ENCODE peak calls at places on chromosomes 4 and X, in seven cellular contexts. One of them, this sample, is unnamed.

GRCh38 chrX:34300871-34301270 is 168.8 kb upstream of the FAM47A start:
- DNase-seq in breast epithelium: no peak
- DNase-seq in HL-60: peak; percentile 41
- DNase-seq in stomach: no peak
- DNase-seq in HCT116: peak; percentile 0
- DNase-seq in GM12891: no peak
- DNase-seq in GM12892: no peak
- DNase-seq in this sample: no peak

GRCh38 chrX:110806145-110806544 is 10.5 kb upstream of the CHRDL1 start:
- DNase-seq in breast epithelium: no peak
- DNase-seq in HL-60: no peak
- DNase-seq in stomach: no peak
- DNase-seq in HCT116: no peak
- DNase-seq in GM12891: no peak
- DNase-seq in GM12892: no peak
- DNase-seq in this sample: no peak

GRCh38 chr4:67886281-67886680 is 2.5 kb upstream of the TMPRSS11D start:
- DNase-seq in breast epithelium: no peak
- DNase-seq in HL-60: peak; percentile 24
- DNase-seq in stomach: no peak
- DNase-seq in HCT116: no peak
- DNase-seq in GM12891: no peak
- DNase-seq in GM12892: no peak
- DNase-seq in this sample: no peak

GRCh38 chr4:61094854-61095598 is 105.1 kb upstream of the ADGRL3 start:
- DNase-seq in breast epithelium: no peak
- DNase-seq in HL-60: no peak
- DNase-seq in stomach: no peak
- DNase-seq in HCT116: no peak
- DNase-seq in GM12891: no peak
- DNase-seq in GM12892: no peak
- DNase-seq in this sample: no peak

GRCh38 chrX:22634081-22634480 is 361.4 kb downstream of the CBLL2 start:
- DNase-seq in breast epithelium: no peak
- DNase-seq in HL-60: no peak
- DNase-seq in stomach: no peak
- DNase-seq in HCT116: no peak
- DNase-seq in GM12891: no peak
- DNase-seq in GM12892: no peak
- DNase-seq in this sample: no peak

GRCh38 chrX:151711154-151711553 is 4.7 kb upstream of the FATE1 start:
- DNase-seq in breast epithelium: no peak
- DNase-seq in HL-60: no peak
- DNase-seq in stomach: no peak
- DNase-seq in HCT116: no peak
- DNase-seq in GM12891: no peak
- DNase-seq in GM12892: no peak
- DNase-seq in this sample: no peak

GRCh38 chr4:17356926-17357325 is 155.0 kb downstream of the QDPR start:
- DNase-seq in breast epithelium: no peak
- DNase-seq in HL-60: no peak
- DNase-seq in stomach: no peak
- DNase-seq in HCT116: no peak
- DNase-seq in GM12891: no peak
- DNase-seq in GM12892: no peak
- DNase-seq in this sample: no peak

GRCh38 chr4:120703908-120704307 is 218.6 kb downstream of the PRDM5 start:
- DNase-seq in breast epithelium: no peak
- DNase-seq in HL-60: no peak
- DNase-seq in stomach: no peak
- DNase-seq in HCT116: no peak
- DNase-seq in GM12891: no peak
- DNase-seq in GM12892: no peak
- DNase-seq in this sample: no peak

GRCh38 chrX:33465137-33465536 is 253.8 kb upstream of the DMD start:
- DNase-seq in breast epithelium: no peak
- DNase-seq in HL-60: no peak
- DNase-seq in stomach: no peak
- DNase-seq in HCT116: no peak
- DNase-seq in GM12891: no peak
- DNase-seq in GM12892: no peak
- DNase-seq in this sample: no peak

GRCh38 chr4:123785515-123785914 is 388.9 kb downstream of the SPRY1 start:
- DNase-seq in breast epithelium: no peak
- DNase-seq in HL-60: no peak
- DNase-seq in stomach: peak; percentile 27
- DNase-seq in HCT116: no peak
- DNase-seq in GM12891: no peak
- DNase-seq in GM12892: no peak
- DNase-seq in this sample: peak; percentile 84

GRCh38 chrX:97806238-97806637 is 922.5 kb downstream of the RPA4 start:
- DNase-seq in breast epithelium: no peak
- DNase-seq in HL-60: no peak
- DNase-seq in stomach: no peak
- DNase-seq in HCT116: no peak
- DNase-seq in GM12891: no peak
- DNase-seq in GM12892: no peak
- DNase-seq in this sample: no peak

GRCh38 chrX:2401201-2401589 is 99.6 kb downstream of the DHRSX start:
- DNase-seq in breast epithelium: no peak
- DNase-seq in HL-60: no peak
- DNase-seq in stomach: no peak
- DNase-seq in HCT116: no peak
- DNase-seq in GM12891: no peak
- DNase-seq in GM12892: no peak
- DNase-seq in this sample: no peak

GRCh38 chr4:30720656-30721352 is 635 bp downstream of the PCDH7 start:
- DNase-seq in breast epithelium: no peak
- DNase-seq in HL-60: no peak
- DNase-seq in stomach: no peak
- DNase-seq in HCT116: no peak
- DNase-seq in GM12891: no peak
- DNase-seq in GM12892: peak; percentile 6
- DNase-seq in this sample: peak; percentile 81

GRCh38 chrX:107673933-107674479 is 45.7 kb downstream of the PRPS1 start:
- DNase-seq in breast epithelium: peak; percentile 81
- DNase-seq in HL-60: peak; percentile 82
- DNase-seq in stomach: peak; percentile 87
- DNase-seq in HCT116: no peak
- DNase-seq in GM12891: no peak
- DNase-seq in GM12892: peak; percentile 48
- DNase-seq in this sample: peak; percentile 96

GRCh38 chrX:48785525-48786214 is 720 bp upstream of the GATA1 start:
- DNase-seq in breast epithelium: no peak
- DNase-seq in HL-60: no peak
- DNase-seq in stomach: no peak
- DNase-seq in HCT116: no peak
- DNase-seq in GM12891: no peak
- DNase-seq in GM12892: no peak
- DNase-seq in this sample: peak; percentile 16

GRCh38 chr4:15488658-15489470 is 19.2 kb downstream of the CC2D2A start:
- DNase-seq in breast epithelium: no peak
- DNase-seq in HL-60: no peak
- DNase-seq in stomach: no peak
- DNase-seq in HCT116: no peak
- DNase-seq in GM12891: no peak
- DNase-seq in GM12892: no peak
- DNase-seq in this sample: no peak

GRCh38 chr4:146257511-146257910 is 43.2 kb downstream of the REELD1 start:
- DNase-seq in breast epithelium: no peak
- DNase-seq in HL-60: no peak
- DNase-seq in stomach: no peak
- DNase-seq in HCT116: no peak
- DNase-seq in GM12891: no peak
- DNase-seq in GM12892: no peak
- DNase-seq in this sample: no peak

GRCh38 chr4:10095296-10095991 is 21.2 kb downstream of the WDR1 start:
- DNase-seq in breast epithelium: no peak
- DNase-seq in HL-60: no peak
- DNase-seq in stomach: no peak
- DNase-seq in HCT116: no peak
- DNase-seq in GM12891: no peak
- DNase-seq in GM12892: no peak
- DNase-seq in this sample: no peak

GRCh38 chr4:10097906-10098769 is 18.5 kb downstream of the WDR1 start:
- DNase-seq in breast epithelium: no peak
- DNase-seq in HL-60: no peak
- DNase-seq in stomach: no peak
- DNase-seq in HCT116: no peak
- DNase-seq in GM12891: no peak
- DNase-seq in GM12892: no peak
- DNase-seq in this sample: no peak

GRCh38 chr4:10096201-10096975 is 20.2 kb downstream of the WDR1 start:
- DNase-seq in breast epithelium: no peak
- DNase-seq in HL-60: no peak
- DNase-seq in stomach: peak; percentile 63
- DNase-seq in HCT116: peak; percentile 76
- DNase-seq in GM12891: peak; percentile 62
- DNase-seq in GM12892: peak; percentile 45
- DNase-seq in this sample: no peak

GRCh38 chr4:10098770-10099139 is 17.8 kb downstream of the WDR1 start:
- DNase-seq in breast epithelium: no peak
- DNase-seq in HL-60: no peak
- DNase-seq in stomach: no peak
- DNase-seq in HCT116: peak; percentile 41
- DNase-seq in GM12891: no peak
- DNase-seq in GM12892: no peak
- DNase-seq in this sample: no peak

DNA sequence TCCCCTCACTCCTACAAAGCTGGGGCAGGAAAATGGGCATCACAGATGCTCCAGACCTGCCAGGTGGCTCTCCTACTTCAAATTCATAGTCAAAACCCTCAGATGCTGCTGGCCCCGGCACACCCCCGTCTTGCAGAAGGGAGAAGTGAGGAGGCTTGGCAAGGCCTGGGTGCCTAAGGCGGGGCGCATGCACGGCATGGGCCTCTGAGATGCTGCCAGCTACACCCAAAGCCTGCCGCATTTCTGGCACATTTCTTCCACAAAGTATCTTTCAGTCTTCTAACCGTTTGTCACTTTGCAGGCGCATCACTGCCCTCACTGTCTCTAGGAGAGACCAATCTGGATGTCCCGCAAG is 19.6 kb downstream of the WDR1 start:
- DNase-seq in breast epithelium: no peak
- DNase-seq in HL-60: no peak
- DNase-seq in stomach: no peak
- DNase-seq in HCT116: no peak
- DNase-seq in GM12891: no peak
- DNase-seq in GM12892: no peak
- DNase-seq in this sample: no peak
- TF ChIP-seq POLR2AphosphoS5 in breast epithelium: no peak
- TF ChIP-seq POLR2AphosphoS5 in HL-60: no peak
- TF ChIP-seq POLR2AphosphoS5 in stomach: no peak
- TF ChIP-seq POLR2AphosphoS5 in HCT116: no peak
- TF ChIP-seq POLR2AphosphoS5 in GM12891: peak; percentile 36
- TF ChIP-seq POLR2AphosphoS5 in GM12892: no peak
- TF ChIP-seq POLR2AphosphoS5 in this sample: no peak

DNA sequence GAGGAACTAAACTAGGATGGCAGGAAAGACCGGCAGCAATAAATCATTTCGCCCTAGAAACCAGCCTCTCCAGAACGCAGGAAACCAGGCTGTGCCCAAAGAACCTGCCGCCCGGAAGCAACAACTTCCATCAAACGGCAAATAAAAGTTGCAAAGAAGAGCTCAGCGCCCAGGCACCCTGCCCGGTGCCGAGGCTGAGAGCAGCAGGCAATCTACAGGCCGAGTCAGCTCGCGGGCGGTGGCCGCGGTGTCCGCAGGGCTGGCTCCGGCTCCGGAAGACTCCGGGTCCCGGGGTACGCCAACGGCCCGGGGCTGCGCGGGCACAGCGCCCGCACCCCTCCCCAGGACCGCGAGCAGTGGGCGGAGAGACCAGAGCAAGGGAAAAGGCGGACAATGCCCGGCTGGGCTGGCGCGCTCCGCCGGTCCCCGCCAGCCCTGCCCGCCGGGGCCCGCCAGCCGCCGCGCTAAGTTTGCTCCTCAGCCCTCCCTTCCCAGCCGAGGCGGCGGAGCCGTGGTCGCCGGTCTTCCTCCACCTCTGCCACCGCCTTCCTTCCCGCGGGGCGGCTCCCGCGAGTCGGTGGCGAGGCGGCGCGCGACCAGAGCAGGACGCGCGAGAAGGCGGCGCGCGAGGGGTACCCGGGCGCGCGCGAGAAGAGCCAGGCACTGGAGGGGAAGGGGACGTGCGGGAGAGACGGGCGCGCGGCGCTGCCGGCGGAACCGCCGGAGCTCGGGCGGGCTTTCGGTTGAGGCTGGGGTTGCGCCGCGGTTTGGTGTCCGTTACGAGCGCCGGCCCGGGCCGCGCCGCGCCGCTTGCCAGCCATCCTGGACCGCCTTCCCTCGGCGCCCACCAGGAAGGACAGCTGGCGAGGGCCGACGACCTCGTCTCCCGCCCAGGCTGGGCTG is 733 bp downstream of the FRYL start:
- DNase-seq in breast epithelium: peak; percentile 62
- DNase-seq in HL-60: peak; percentile 36
- DNase-seq in stomach: peak; percentile 71
- DNase-seq in HCT116: no peak
- DNase-seq in GM12891: peak; percentile 48
- DNase-seq in GM12892: peak; percentile 51
- DNase-seq in this sample: peak; percentile 82
- TF ChIP-seq POLR2AphosphoS5 in breast epithelium: no peak
- TF ChIP-seq POLR2AphosphoS5 in HL-60: no peak
- TF ChIP-seq POLR2AphosphoS5 in stomach: no peak
- TF ChIP-seq POLR2AphosphoS5 in HCT116: no peak
- TF ChIP-seq POLR2AphosphoS5 in GM12891: no peak
- TF ChIP-seq POLR2AphosphoS5 in GM12892: no peak
- TF ChIP-seq POLR2AphosphoS5 in this sample: no peak

GRCh38 chr4:85358831-85359230 is 116.1 kb upstream of the ARHGAP24 start:
- DNase-seq in breast epithelium: no peak
- DNase-seq in HL-60: no peak
- DNase-seq in stomach: no peak
- DNase-seq in HCT116: no peak
- DNase-seq in GM12891: no peak
- DNase-seq in GM12892: no peak
- DNase-seq in this sample: no peak
- TF ChIP-seq POLR2AphosphoS5 in breast epithelium: no peak
- TF ChIP-seq POLR2AphosphoS5 in HL-60: no peak
- TF ChIP-seq POLR2AphosphoS5 in stomach: no peak
- TF ChIP-seq POLR2AphosphoS5 in HCT116: no peak
- TF ChIP-seq POLR2AphosphoS5 in GM12891: no peak
- TF ChIP-seq POLR2AphosphoS5 in GM12892: no peak
- TF ChIP-seq POLR2AphosphoS5 in this sample: no peak

DNA sequence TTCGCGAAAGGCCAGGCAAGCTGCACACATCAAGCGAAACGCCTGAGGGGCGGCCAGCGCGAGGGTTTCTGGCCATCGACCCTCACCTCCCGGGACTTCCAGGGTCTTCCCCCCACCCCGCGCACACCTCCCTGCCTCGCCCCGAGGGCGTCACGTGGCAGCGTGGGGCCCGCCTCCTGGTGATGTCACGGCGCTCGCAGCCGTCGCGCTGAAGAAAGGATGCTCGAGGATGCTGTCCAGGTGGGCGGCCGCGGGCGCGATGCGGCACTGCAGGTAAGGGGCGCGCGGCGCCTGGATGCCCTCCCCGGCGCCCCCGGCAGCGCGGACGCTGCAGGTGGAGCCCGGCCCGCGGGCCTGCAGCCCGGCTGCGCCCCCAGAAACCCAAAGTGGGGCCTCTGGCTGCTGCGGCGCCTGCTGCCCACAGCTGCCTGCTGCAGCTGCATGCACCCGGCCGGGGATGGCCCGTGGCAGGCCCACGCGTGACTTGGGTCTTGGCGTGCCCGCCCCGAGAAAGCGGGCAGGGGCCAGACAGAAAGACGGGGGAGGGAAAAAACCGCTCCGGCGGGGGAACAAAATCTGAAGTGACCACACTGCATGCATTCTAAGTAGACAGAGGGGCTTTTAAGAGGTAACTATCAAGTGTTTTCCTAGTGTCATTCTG is 1.6 kb downstream of the CLCN4 start:
- DNase-seq in breast epithelium: no peak
- DNase-seq in HL-60: no peak
- DNase-seq in stomach: no peak
- DNase-seq in HCT116: no peak
- DNase-seq in GM12891: no peak
- DNase-seq in GM12892: no peak
- DNase-seq in this sample: no peak
- TF ChIP-seq POLR2AphosphoS5 in breast epithelium: no peak
- TF ChIP-seq POLR2AphosphoS5 in HL-60: no peak
- TF ChIP-seq POLR2AphosphoS5 in stomach: no peak
- TF ChIP-seq POLR2AphosphoS5 in HCT116: no peak
- TF ChIP-seq POLR2AphosphoS5 in GM12891: no peak
- TF ChIP-seq POLR2AphosphoS5 in GM12892: no peak
- TF ChIP-seq POLR2AphosphoS5 in this sample: no peak

This sample was measured in suprapubic skin.